ENCODE peak calls at places on chromosomes 2 and 18, in four cellular contexts. C is DMS153; I is activated naive CD4-positive, alpha-beta T cell treated with anti-CD3 and anti-CD28 coated beads, Interleukin-2, amount 10 ng/mL, durations not matched to agents 7 days and 5 days; N is nephron progenitor cell. T is an unnamed sample.

GRCh38 chr2:63738019-63738418 is 103.7 kb upstream of the UGP2 start:
- DNase-seq in N (no peak), C (no peak), I (no peak), T (no peak)

GRCh38 chr2:190765386-190766173 is 115.0 kb upstream of the GLS start:
- DNase-seq in C (no peak), I (no peak), N (no peak), T (no peak)

GRCh38 chr2:64582774-64583340 is 58.7 kb downstream of the AFTPH start:
- DNase-seq in N (no peak), C (no peak), I (no peak), T (no peak)

GRCh38 chr18:6553234-6553900 is 138.7 kb upstream of the L3MBTL4 start:
- DNase-seq in N (no peak), C (no peak), I (no peak), T (no peak)

GRCh38 chr2:149313512-149313972 is 16.8 kb upstream of the LYPD6 start:
- DNase-seq in I (peak), N (peak), C (peak), T (no peak)

GRCh38 chr2:230925443-230925878 is 419 bp upstream of the GPR55 start:
- DNase-seq in C (no peak), N (no peak), I (peak), T (no peak)

GRCh38 chr18:43271593-43272432 is 5.5 kb downstream of the SYT4 start:
- DNase-seq in N (peak), C (no peak), I (peak), T (no peak)

GRCh38 chr2:196123679-196124373 is 47.6 kb downstream of the STK17B start:
- DNase-seq in C (no peak), I (no peak), N (no peak), T (no peak)

GRCh38 chr2:20219763-20220380 is 5.1 kb downstream of the SDC1 start:
- DNase-seq in C (no peak), N (no peak), I (no peak), T (no peak)

GRCh38 chr2:195608768-195609454 is 48.1 kb upstream of the SLC39A10 start:
- DNase-seq in N (no peak), C (no peak), I (no peak), T (no peak)

GRCh38 chr2:142621287-142621686 is 256.2 kb upstream of the KYNU start:
- DNase-seq in C (no peak), I (no peak), N (no peak), T (no peak)

T was measured in upper lobe of left lung.